ENCODE peak calls at places on chromosomes 1 and 21, in eight cellular contexts. R is erythroblast; Y is left cardiac atrium; W is Caco-2; P is stimulated activated CD8-positive, alpha-beta memory T cell treated with anti-CD3 and anti-CD28 coated beads, Interleukin-15, amount 100 ng/mL, for 1 hour; D is Kasumi-1; B is upper lobe of right lung; A is occipital lobe. O is an unnamed sample.

GRCh38 chr21:26169061-26169610 is 1.4 kb downstream of the APP start:
- DNase-seq in P (peak; percentile 5), Y (peak; percentile 30), B (no peak), R (peak; percentile 50), W (peak; percentile 51), A (peak; percentile 81), D (peak; percentile 82), O (peak; percentile 75)

GRCh38 chr1:174023438-174023837 is 1.3 kb upstream of the RC3H1 start:
- DNase-seq in D (peak; percentile 78), W (peak; percentile 52), R (peak; percentile 16), B (no peak), P (no peak), A (no peak), Y (no peak), O (no peak)

GRCh38 chr1:163074004-163074403 is 4.8 kb downstream of the RGS4 start:
- DNase-seq in D (no peak), W (no peak), A (no peak), R (no peak), B (no peak), Y (no peak), P (no peak), O (no peak)

GRCh38 chr1:33727310-33727709 is 136.6 kb upstream of the HMGB4 start:
- DNase-seq in R (no peak), W (no peak), A (no peak), P (no peak), B (no peak), Y (no peak), D (no peak), O (no peak)

GRCh38 chr1:220906561-220907334 is 27.5 kb downstream of the HLX start:
- DNase-seq in D (no peak), B (no peak), P (no peak), Y (no peak), R (no peak), W (no peak), A (no peak), O (no peak)

GRCh38 chr1:55284856-55285255 is 69.7 kb upstream of the USP24 start:
- DNase-seq in R (peak; percentile 34), Y (peak; percentile 26), D (peak; percentile 23), W (peak; percentile 53), B (no peak), P (no peak), A (peak; percentile 5), O (peak; percentile 27)

GRCh38 chr1:202934755-202935154 is 7.7 kb upstream of the KLHL12 start:
- DNase-seq in A (no peak), D (no peak), B (no peak), R (no peak), W (no peak), Y (no peak), P (no peak), O (no peak)

GRCh38 chr1:168583571-168583970 is 7.2 kb downstream of the XCL1 start:
- DNase-seq in D (no peak), B (no peak), Y (no peak), A (no peak), P (no peak), W (no peak), R (no peak), O (no peak)

GRCh38 chr1:23756676-23757075 is 13.4 kb downstream of the ELOA start:
- DNase-seq in B (no peak), A (no peak), D (no peak), P (no peak), Y (no peak), R (no peak), W (no peak), O (no peak)

GRCh38 chr1:54475357-54476230 is 69.4 kb upstream of the SSBP3 start:
- DNase-seq in Y (no peak), D (no peak), P (no peak), A (no peak), W (no peak), R (no peak), B (no peak), O (peak; percentile 40)

GRCh38 chr1:169527461-169528213 is 41.9 kb upstream of the SLC19A2 start:
- DNase-seq in A (no peak), B (no peak), R (no peak), Y (no peak), W (no peak), D (no peak), P (no peak), O (no peak)

GRCh38 chr21:14303731-14304488 is 79.0 kb downstream of the HSPA13 start:
- DNase-seq in D (no peak), A (no peak), B (no peak), P (no peak), Y (no peak), R (no peak), W (no peak), O (no peak)

GRCh38 chr1:57423135-57424131 is at the start of gene DAB1:
- DNase-seq in R (no peak), Y (no peak), P (no peak), A (peak; percentile 51), D (no peak), W (no peak), B (no peak), O (no peak)

GRCh38 chr1:41314781-41315481 is 46.3 kb upstream of the FOXO6 start:
- DNase-seq in P (no peak), A (no peak), W (no peak), D (no peak), Y (no peak), R (no peak), B (no peak), O (no peak)